ENCODE peak calls at places on chromosomes 1 and 21, in nine cellular contexts. B is GM04503; U is KBM-7; T is stimulated activated effector memory CD8-positive, alpha-beta T cell treated with anti-CD3 and anti-CD28 coated beads, Interleukin-12 subunit alpha, Interleukin-12 subunit beta, amount 100 ng/mL, for 72 hours; Z is HTR-8/SVneo; I is COLO829; O is hepatic stellate cell; D is posterior cingulate gyrus; J is sciatic nerve. X is an unnamed sample.

GRCh38 chr1:96522927-96523326 is 198.7 kb upstream of the PTBP2 start:
- DNase-seq in D (no peak), O (no peak), T (no peak), I (no peak), U (no peak), Z (no peak), B (no peak), J (no peak), X (no peak)

GRCh38 chr1:50562106-50562505 is 138.9 kb upstream of the DMRTA2 start:
- DNase-seq in T (no peak), I (no peak), U (no peak), J (no peak), Z (no peak), B (peak), D (no peak), O (peak), X (no peak)

GRCh38 chr1:244041475-244042100 is 9.5 kb upstream of the ZBTB18 start:
- DNase-seq in J (no peak), I (no peak), U (no peak), B (no peak), Z (no peak), O (no peak), T (no peak), D (no peak), X (no peak)

GRCh38 chr1:65525297-65526048 is 105.0 kb downstream of the LEPR start:
- DNase-seq in T (no peak), J (peak), U (no peak), I (no peak), B (no peak), O (no peak), Z (no peak), D (peak), X (no peak)

GRCh38 chr1:196774603-196775002 is at the start of gene CFHR3:
- DNase-seq in I (no peak), Z (no peak), J (no peak), O (no peak), T (no peak), U (no peak), D (no peak), B (no peak), X (no peak)

GRCh38 chr1:8740034-8740449 is 77.4 kb downstream of the RERE start:
- DNase-seq in I (peak), B (peak), O (peak), T (no peak), D (no peak), Z (no peak), U (no peak), J (no peak), X (no peak)

GRCh38 chr1:66335859-66336640 is 197.9 kb upstream of the SGIP1 start:
- DNase-seq in J (peak), I (no peak), D (no peak), Z (no peak), T (peak), U (peak), O (no peak), B (no peak), X (peak)

GRCh38 chr21:42456457-42456856 is 39.6 kb downstream of the RSPH1 start:
- DNase-seq in U (no peak), J (no peak), I (no peak), T (no peak), O (no peak), Z (no peak), B (no peak), D (no peak), X (no peak)

GRCh38 chr1:12059722-12060464 is 3.2 kb upstream of the TNFRSF8 start:
- DNase-seq in O (no peak), D (no peak), Z (no peak), U (no peak), B (no peak), T (peak), I (no peak), J (no peak), X (no peak)

GRCh38 chr1:103336376-103336775 is 189.1 kb upstream of the RNPC3 start:
- DNase-seq in Z (no peak), T (no peak), J (no peak), O (no peak), U (no peak), D (no peak), I (peak), B (no peak), X (no peak)

GRCh38 chr1:212537610-212538009 is 71.0 kb upstream of the ATF3 start:
- DNase-seq in O (no peak), T (no peak), J (no peak), Z (no peak), B (no peak), D (no peak), U (no peak), I (no peak), X (no peak)

GRCh38 chr1:174448964-174449363 is 1.2 kb downstream of the GPR52 start:
- DNase-seq in J (no peak), Z (no peak), B (no peak), O (no peak), I (no peak), D (no peak), U (no peak), T (no peak), X (no peak)

GRCh38 chr1:234589854-234590620 is 19.9 kb downstream of the IRF2BP2 start:
- DNase-seq in B (peak), O (no peak), U (no peak), Z (no peak), T (no peak), J (no peak), I (no peak), D (no peak), X (no peak)

GRCh38 chr1:171429137-171429536 is 56.2 kb upstream of the PRRC2C start:
- DNase-seq in B (no peak), O (no peak), J (no peak), D (no peak), I (no peak), Z (no peak), U (no peak), T (no peak), X (no peak)

GRCh38 chr1:36576118-36576517 is 93.4 kb upstream of the CSF3R start:
- DNase-seq in D (peak), J (peak), I (peak), Z (peak), B (no peak), O (peak), U (peak), T (peak), X (no peak)

GRCh38 chr1:97565886-97566285 is 354.9 kb downstream of the DPYD start:
- DNase-seq in J (no peak), D (no peak), T (no peak), O (no peak), I (no peak), U (no peak), Z (no peak), B (no peak), X (no peak)

GRCh38 chr1:156586892-156587477 is 4.6 kb upstream of the NAXE start:
- DNase-seq in J (no peak), U (no peak), Z (no peak), B (no peak), T (no peak), I (no peak), O (no peak), D (no peak), X (no peak)

GRCh38 chr1:233394860-233395717 is 67.6 kb downstream of the MAP3K21 start:
- DNase-seq in Z (peak), I (peak), J (no peak), T (no peak), B (peak), O (peak), U (peak), D (no peak), X (peak)

GRCh38 chr1:106080608-106081325 is 975.7 kb upstream of the PRMT6 start:
- DNase-seq in B (no peak), U (no peak), Z (no peak), T (no peak), O (no peak), J (no peak), I (no peak), D (peak), X (no peak)

GRCh38 chr1:194776657-194777056 is 1590.2 kb upstream of the B3GALT2 start:
- DNase-seq in Z (no peak), J (no peak), O (no peak), T (no peak), I (no peak), D (no peak), B (no peak), U (no peak), X (no peak)

GRCh38 chr1:167173516-167174184 is 47.0 kb upstream of the POU2F1 start:
- DNase-seq in U (no peak), J (no peak), Z (no peak), T (no peak), O (no peak), I (no peak), B (no peak), D (no peak), X (no peak)

GRCh38 chr1:52970149-52970548 is 43.1 kb downstream of the SCP2 start:
- DNase-seq in B (no peak), D (no peak), O (no peak), J (no peak), T (no peak), Z (peak), U (peak), I (no peak), X (no peak)

GRCh38 chr1:63622847-63623566 is 29.8 kb downstream of the PGM1 start:
- DNase-seq in J (no peak), Z (no peak), B (no peak), I (no peak), T (no peak), U (no peak), D (no peak), O (no peak), X (no peak)

GRCh38 chr1:168654198-168654910 is 74.7 kb downstream of the DPT start:
- DNase-seq in I (no peak), O (no peak), T (no peak), Z (no peak), B (no peak), U (no peak), J (no peak), D (no peak), X (no peak)

GRCh38 chr21:42991992-42992740 is 17.8 kb downstream of the PKNOX1 start:
- DNase-seq in D (no peak), B (peak), T (no peak), I (no peak), J (no peak), O (peak), U (no peak), Z (peak), X (no peak)

GRCh38 chr1:46638921-46639320 is 22.3 kb upstream of the MOB3C start:
- DNase-seq in T (no peak), I (no peak), J (no peak), O (no peak), Z (no peak), U (no peak), D (no peak), B (no peak), X (no peak)

GRCh38 chr1:117600966-117601365 is 4.9 kb upstream of the TENT5C start:
- DNase-seq in U (no peak), B (no peak), J (no peak), Z (no peak), T (no peak), O (no peak), D (no peak), I (no peak), X (no peak)

GRCh38 chr1:238913210-238913609 is 473.2 kb upstream of the CHRM3 start:
- DNase-seq in J (no peak), Z (no peak), B (no peak), O (no peak), U (no peak), T (no peak), I (no peak), D (no peak), X (no peak)

GRCh38 chr21:17819878-17820232 is 699 bp upstream of the C21orf91 start:
- DNase-seq in D (no peak), J (no peak), U (peak), T (no peak), I (no peak), O (no peak), Z (peak), B (no peak), X (no peak)

GRCh38 chr1:32179443-32180185 is at the start of gene TXLNA:
- DNase-seq in I (peak), D (peak), B (peak), U (peak), T (peak), J (peak), Z (peak), O (peak), X (peak)

GRCh38 chr1:156386949-156387898 is 18.2 kb downstream of the RHBG start:
- DNase-seq in O (no peak), D (no peak), J (no peak), B (no peak), I (no peak), U (no peak), T (no peak), Z (no peak), X (no peak)

GRCh38 chr21:36337099-36337509 is 17.1 kb downstream of the MORC3 start:
- DNase-seq in B (no peak), U (no peak), Z (no peak), O (peak), J (no peak), T (no peak), D (no peak), I (no peak), X (no peak)

GRCh38 chr1:158121604-158122254 is 59.0 kb upstream of the CD1D start:
- DNase-seq in B (no peak), T (no peak), Z (peak), U (peak), J (no peak), D (no peak), O (no peak), I (peak), X (no peak)

GRCh38 chr1:168842916-168843315 is 113.9 kb upstream of the DPT start:
- DNase-seq in T (no peak), J (no peak), O (no peak), B (no peak), I (no peak), U (no peak), Z (no peak), D (no peak), X (no peak)

GRCh38 chr1:9590945-9591668 is 2.4 kb downstream of the TMEM201 start:
- DNase-seq in D (peak), O (no peak), I (no peak), B (no peak), J (no peak), U (no peak), T (no peak), Z (no peak), X (no peak)

GRCh38 chr1:41950820-41951219 is 32.1 kb upstream of the HIVEP3 start:
- DNase-seq in T (peak), I (no peak), Z (no peak), J (no peak), O (no peak), D (no peak), B (no peak), U (no peak), X (no peak)

GRCh38 chr1:205554016-205554811 is 49.7 kb downstream of the CDK18 start:
- DNase-seq in B (no peak), O (no peak), D (no peak), J (no peak), Z (no peak), U (no peak), T (no peak), I (no peak), X (no peak)

GRCh38 chr1:156853761-156854160 is 5.2 kb downstream of the INSRR start:
- DNase-seq in I (no peak), J (no peak), T (no peak), O (no peak), B (no peak), D (no peak), Z (no peak), U (no peak), X (no peak)

X was measured in dorsolateral prefrontal cortex.